ENCODE peak calls at places on chromosomes 16 and 17, in eight cellular contexts. U is upper lobe of right lung; M is neural crest cell; D is activated naive CD4-positive, alpha-beta T cell treated with Interleukin-2 at 50 U/mL for 16 hours; V is activated gamma-delta T cell treated with anti-CD3 and anti-CD28 coated beads, Interleukin-2, amount 50 U/mL, for 16 hours; L is H54; F is astrocyte of the spinal cord; J is lung. A is an unnamed sample.

GRCh38 chr16:11105038-11105903 is 150.7 kb downstream of the SOCS1 start:
- DNase-seq in U (no peak), M (no peak), D (peak), V (no peak), L (no peak), F (peak), J (peak), A (no peak)

GRCh38 chr17:43683928-43684653 is 22.4 kb upstream of the MEOX1 start:
- DNase-seq in U (no peak), M (no peak), D (no peak), V (no peak), L (no peak), F (no peak), J (no peak), A (no peak)

GRCh38 chr17:67022451-67022810 is 21.9 kb upstream of the CACNG1 start:
- DNase-seq in U (no peak), M (no peak), D (no peak), V (no peak), L (no peak), F (no peak), J (no peak), A (no peak)

GRCh38 chr16:30104090-30104489 is 8.1 kb upstream of the YPEL3 start:
- DNase-seq in U (no peak), M (no peak), D (no peak), V (no peak), L (no peak), F (no peak), J (no peak), A (no peak)

GRCh38 chr16:85722066-85722465 is 28.8 kb downstream of the C16orf74 start:
- DNase-seq in U (no peak), M (no peak), D (no peak), V (no peak), L (no peak), F (no peak), J (no peak), A (no peak)

GRCh38 chr16:1930338-1930720 is 12.1 kb upstream of the HS3ST6 start:
- DNase-seq in U (no peak), M (no peak), D (no peak), V (no peak), L (no peak), F (no peak), J (no peak), A (no peak)

GRCh38 chr16:29815032-29815721 is 775 bp upstream of the PAGR1 start:
- DNase-seq in U (peak), M (peak), D (peak), V (no peak), L (no peak), F (no peak), J (no peak), A (peak)

GRCh38 chr16:27374794-27375499 is 27.0 kb upstream of the IL21R start:
- DNase-seq in U (peak), M (peak), D (peak), V (no peak), L (peak), F (peak), J (peak), A (peak)

GRCh38 chr17:38751144-38751802 is 1.3 kb upstream of the PSMB3 start:
- DNase-seq in U (no peak), M (no peak), D (no peak), V (no peak), L (no peak), F (peak), J (no peak), A (peak)

GRCh38 chr16:47109361-47109760 is 34.4 kb downstream of the NETO2 start:
- DNase-seq in U (no peak), M (no peak), D (no peak), V (no peak), L (no peak), F (no peak), J (no peak), A (no peak)

GRCh38 chr16:82699711-82700495 is 73.1 kb downstream of the CDH13 start:
- DNase-seq in U (no peak), M (no peak), D (no peak), V (no peak), L (peak), F (peak), J (no peak), A (no peak)

GRCh38 chr17:82804442-82805191 is 35.2 kb downstream of the ZNF750 start:
- DNase-seq in U (no peak), M (no peak), D (no peak), V (no peak), L (no peak), F (peak), J (peak), A (no peak)

GRCh38 chr16:10920726-10921427 is 21.4 kb downstream of the DEXI start:
- DNase-seq in U (peak), M (no peak), D (no peak), V (no peak), L (peak), F (no peak), J (no peak), A (no peak)

GRCh38 chr17:3603119-3603869 is 5.9 kb downstream of the TRPV1 start:
- DNase-seq in U (no peak), M (no peak), D (no peak), V (no peak), L (peak), F (peak), J (no peak), A (no peak)

GRCh38 chr17:78789663-78790181 is 7.6 kb upstream of the CYTH1 start:
- DNase-seq in U (peak), M (no peak), D (peak), V (no peak), L (no peak), F (peak), J (peak), A (no peak)

GRCh38 chr16:23742761-23743160 is 12.1 kb upstream of the CHP2 start:
- DNase-seq in U (no peak), M (no peak), D (no peak), V (no peak), L (no peak), F (no peak), J (no peak), A (peak)

GRCh38 chr16:85651822-85652430 is 36.8 kb downstream of the GINS2 start:
- DNase-seq in U (no peak), M (no peak), D (no peak), V (no peak), L (no peak), F (no peak), J (no peak), A (no peak)

GRCh38 chr17:48179071-48179945 is 71.7 kb downstream of the SNX11 start:
- DNase-seq in U (no peak), M (no peak), D (no peak), V (no peak), L (no peak), F (peak), J (no peak), A (no peak)

GRCh38 chr17:78979780-78980623 is at the start of gene LGALS3BP:
- DNase-seq in U (peak), M (no peak), D (peak), V (no peak), L (peak), F (peak), J (peak), A (peak)

GRCh38 chr17:43917348-43918025 is 10.2 kb upstream of the MPP2 start:
- DNase-seq in U (peak), M (no peak), D (peak), V (no peak), L (no peak), F (peak), J (no peak), A (peak)

GRCh38 chr16:13093676-13094075 is 192.3 kb downstream of the SHISA9 start:
- DNase-seq in U (no peak), M (no peak), D (no peak), V (no peak), L (no peak), F (no peak), J (no peak), A (no peak)

GRCh38 chr17:5164465-5164864 is 27.2 kb downstream of the ZNF594 start:
- DNase-seq in U (no peak), M (no peak), D (no peak), V (no peak), L (no peak), F (no peak), J (no peak), A (no peak)

GRCh38 chr17:29495011-29495410 is 71.8 kb downstream of the ABHD15 start:
- DNase-seq in U (no peak), M (no peak), D (no peak), V (no peak), L (peak), F (peak), J (no peak), A (no peak)

GRCh38 chr16:30068750-30069574 is 3.4 kb downstream of the ALDOA start:
- DNase-seq in U (no peak), M (no peak), D (peak), V (peak), L (no peak), F (no peak), J (no peak), A (peak)

GRCh38 chr17:16122697-16123434 is 92.5 kb downstream of the NCOR1 start:
- DNase-seq in U (no peak), M (no peak), D (no peak), V (no peak), L (no peak), F (no peak), J (no peak), A (no peak)

GRCh38 chr17:9874722-9875121 is 30.3 kb downstream of the RCVRN start:
- DNase-seq in U (no peak), M (no peak), D (no peak), V (no peak), L (no peak), F (no peak), J (no peak), A (no peak)

GRCh38 chr16:87240211-87241134 is 76.7 kb downstream of the C16orf95 start:
- DNase-seq in U (no peak), M (no peak), D (no peak), V (no peak), L (no peak), F (no peak), J (no peak), A (no peak)

A was measured in neural progenitor cell.